ENCODE peak calls at places on chromosome 22, in nine cellular contexts. One of them, this sample, is unnamed.

GRCh38 chr22:44357296-44357961 is 44.7 kb upstream of the SHISAL1 start:
- DNase-seq in left ventricle myocardium superior: peak
- DNase-seq in NCI-H1436 treated with DMSO at 0.1 percent for 48 hours: no peak
- DNase-seq in activated CD8-positive, alpha-beta memory T cell treated with anti-CD3 and anti-CD28 coated beads, Interleukin-2, amount 10 ng/mL, durations not matched to agents 7 days and 5 days: no peak
- DNase-seq in non-pigmented ciliary epithelial cell: no peak
- DNase-seq in stromal cell of bone marrow: no peak
- DNase-seq in GM12865: no peak
- DNase-seq in HS-27A: no peak
- DNase-seq in T-cell: no peak
- DNase-seq in this sample: no peak

GRCh38 chr22:46057206-46057605 is 80.2 kb upstream of the WNT7B start:
- DNase-seq in left ventricle myocardium superior: peak
- DNase-seq in NCI-H1436 treated with DMSO at 0.1 percent for 48 hours: no peak
- DNase-seq in activated CD8-positive, alpha-beta memory T cell treated with anti-CD3 and anti-CD28 coated beads, Interleukin-2, amount 10 ng/mL, durations not matched to agents 7 days and 5 days: no peak
- DNase-seq in non-pigmented ciliary epithelial cell: no peak
- DNase-seq in stromal cell of bone marrow: no peak
- DNase-seq in GM12865: no peak
- DNase-seq in HS-27A: peak
- DNase-seq in T-cell: no peak
- DNase-seq in this sample: no peak

GRCh38 chr22:37824674-37825641 is 1.8 kb downstream of the GALR3 start:
- DNase-seq in left ventricle myocardium superior: no peak
- DNase-seq in NCI-H1436 treated with DMSO at 0.1 percent for 48 hours: no peak
- DNase-seq in activated CD8-positive, alpha-beta memory T cell treated with anti-CD3 and anti-CD28 coated beads, Interleukin-2, amount 10 ng/mL, durations not matched to agents 7 days and 5 days: no peak
- DNase-seq in non-pigmented ciliary epithelial cell: no peak
- DNase-seq in stromal cell of bone marrow: no peak
- DNase-seq in GM12865: peak
- DNase-seq in HS-27A: no peak
- DNase-seq in T-cell: no peak
- DNase-seq in this sample: no peak

GRCh38 chr22:30262917-30263741 is 3.5 kb downstream of the OSM start:
- DNase-seq in left ventricle myocardium superior: peak
- DNase-seq in NCI-H1436 treated with DMSO at 0.1 percent for 48 hours: no peak
- DNase-seq in activated CD8-positive, alpha-beta memory T cell treated with anti-CD3 and anti-CD28 coated beads, Interleukin-2, amount 10 ng/mL, durations not matched to agents 7 days and 5 days: peak
- DNase-seq in non-pigmented ciliary epithelial cell: no peak
- DNase-seq in stromal cell of bone marrow: no peak
- DNase-seq in GM12865: peak
- DNase-seq in HS-27A: no peak
- DNase-seq in T-cell: peak
- DNase-seq in this sample: peak

GRCh38 chr22:46019351-46019750 is 42.4 kb upstream of the WNT7B start:
- DNase-seq in left ventricle myocardium superior: no peak
- DNase-seq in NCI-H1436 treated with DMSO at 0.1 percent for 48 hours: no peak
- DNase-seq in activated CD8-positive, alpha-beta memory T cell treated with anti-CD3 and anti-CD28 coated beads, Interleukin-2, amount 10 ng/mL, durations not matched to agents 7 days and 5 days: no peak
- DNase-seq in non-pigmented ciliary epithelial cell: no peak
- DNase-seq in stromal cell of bone marrow: no peak
- DNase-seq in GM12865: no peak
- DNase-seq in HS-27A: no peak
- DNase-seq in T-cell: no peak
- DNase-seq in this sample: no peak

GRCh38 chr22:30306629-30307016 is 17.3 kb upstream of the CASTOR1 start:
- DNase-seq in left ventricle myocardium superior: no peak
- DNase-seq in NCI-H1436 treated with DMSO at 0.1 percent for 48 hours: no peak
- DNase-seq in activated CD8-positive, alpha-beta memory T cell treated with anti-CD3 and anti-CD28 coated beads, Interleukin-2, amount 10 ng/mL, durations not matched to agents 7 days and 5 days: no peak
- DNase-seq in non-pigmented ciliary epithelial cell: no peak
- DNase-seq in stromal cell of bone marrow: no peak
- DNase-seq in GM12865: peak
- DNase-seq in HS-27A: no peak
- DNase-seq in T-cell: no peak
- DNase-seq in this sample: no peak

GRCh38 chr22:48402591-48403031 is 1425.1 kb downstream of the BRD1 start:
- DNase-seq in left ventricle myocardium superior: no peak
- DNase-seq in NCI-H1436 treated with DMSO at 0.1 percent for 48 hours: no peak
- DNase-seq in activated CD8-positive, alpha-beta memory T cell treated with anti-CD3 and anti-CD28 coated beads, Interleukin-2, amount 10 ng/mL, durations not matched to agents 7 days and 5 days: no peak
- DNase-seq in non-pigmented ciliary epithelial cell: no peak
- DNase-seq in stromal cell of bone marrow: no peak
- DNase-seq in GM12865: no peak
- DNase-seq in HS-27A: no peak
- DNase-seq in T-cell: no peak
- DNase-seq in this sample: no peak

GRCh38 chr22:26406118-26406517 is 22.9 kb upstream of the ASPHD2 start:
- DNase-seq in left ventricle myocardium superior: no peak
- DNase-seq in NCI-H1436 treated with DMSO at 0.1 percent for 48 hours: no peak
- DNase-seq in activated CD8-positive, alpha-beta memory T cell treated with anti-CD3 and anti-CD28 coated beads, Interleukin-2, amount 10 ng/mL, durations not matched to agents 7 days and 5 days: no peak
- DNase-seq in non-pigmented ciliary epithelial cell: no peak
- DNase-seq in stromal cell of bone marrow: peak
- DNase-seq in GM12865: peak
- DNase-seq in HS-27A: no peak
- DNase-seq in T-cell: no peak
- DNase-seq in this sample: no peak

GRCh38 chr22:41507330-41508063 is 36.8 kb downstream of the POLR3H start:
- DNase-seq in left ventricle myocardium superior: no peak
- DNase-seq in NCI-H1436 treated with DMSO at 0.1 percent for 48 hours: no peak
- DNase-seq in activated CD8-positive, alpha-beta memory T cell treated with anti-CD3 and anti-CD28 coated beads, Interleukin-2, amount 10 ng/mL, durations not matched to agents 7 days and 5 days: no peak
- DNase-seq in non-pigmented ciliary epithelial cell: no peak
- DNase-seq in stromal cell of bone marrow: no peak
- DNase-seq in GM12865: no peak
- DNase-seq in HS-27A: no peak
- DNase-seq in T-cell: no peak
- DNase-seq in this sample: no peak

This sample was measured in CD8-positive, alpha-beta T cell.